ENCODE peak calls at places on chromosomes 4 and X, in seven cellular contexts. G is neuronal stem cell; R is psoas muscle; P is breast epithelium; D is right cardiac atrium; S is tibial nerve; E is CD8-positive, alpha-beta memory T cell. Z is an unnamed sample.
A peak's percentile ranks its signal among the peaks of the same experiment; 100 is the strongest.

GRCh38 chr4:91171217-91171616 is 1044.0 kb downstream of the CCSER1 start:
- DNase-seq in S (no peak), E (no peak), G (no peak), P (no peak), R (no peak), D (no peak), Z (no peak)

GRCh38 chrX:69015156-69015555 is 150.1 kb downstream of the PJA1 start:
- DNase-seq in D (no peak), P (no peak), R (no peak), E (no peak), G (no peak), S (no peak), Z (peak; percentile 25)

GRCh38 chr4:62133498-62133897 is 933.4 kb downstream of the ADGRL3 start:
- DNase-seq in E (no peak), G (no peak), P (no peak), D (no peak), R (no peak), S (no peak), Z (no peak)

GRCh38 chrX:16851421-16851820 is 18.7 kb downstream of the RBBP7 start:
- DNase-seq in R (no peak), S (no peak), G (no peak), P (no peak), E (no peak), D (no peak), Z (no peak)

GRCh38 chr4:26362745-26363439 is 42.1 kb downstream of the RBPJ start:
- DNase-seq in E (no peak), D (no peak), R (no peak), P (no peak), S (no peak), G (no peak), Z (no peak)

GRCh38 chrX:42941671-42942070 is 163.7 kb upstream of the PPP1R2C start:
- DNase-seq in D (no peak), P (no peak), R (no peak), E (no peak), G (no peak), S (no peak), Z (no peak)

GRCh38 chr4:20042769-20043168 is 208.9 kb upstream of the SLIT2 start:
- DNase-seq in E (no peak), D (no peak), P (no peak), R (no peak), G (no peak), S (no peak), Z (no peak)

GRCh38 chr4:188680667-188681063 is 541.4 kb downstream of the TRIML1 start:
- DNase-seq in S (no peak), D (no peak), P (no peak), G (no peak), R (no peak), E (no peak), Z (no peak)

GRCh38 chrX:94758130-94758529 is 1084.1 kb downstream of the FAM133A start:
- DNase-seq in E (no peak), S (no peak), D (no peak), R (no peak), G (no peak), P (no peak), Z (peak; percentile 31)

GRCh38 chrX:133984857-133985163 is 584 bp downstream of the GPC3 start:
- DNase-seq in P (no peak), S (no peak), D (peak; percentile 47), G (no peak), R (no peak), E (no peak), Z (no peak)
- H3K4me3 ChIP-seq in P (peak overlapping the region; percentile 50), S (peak overlapping the region; percentile 61), D (no peak overlapping the region), G (peak overlapping the region; percentile 99), R (peak overlapping the region; percentile 58), E (no peak overlapping the region), Z (no peak overlapping the region)

GRCh38 chr4:15809058-15809457 is 30.9 kb downstream of the CD38 start:
- DNase-seq in P (no peak), E (no peak), D (no peak), S (no peak), G (no peak), R (no peak), Z (no peak)

GRCh38 chr4:15811703-15812325 is 33.7 kb downstream of the CD38 start:
- DNase-seq in S (no peak), E (no peak), P (no peak), R (no peak), G (no peak), D (no peak), Z (no peak)

GRCh38 chr4:15809473-15809872 is 31.3 kb downstream of the CD38 start:
- DNase-seq in P (no peak), E (no peak), S (no peak), D (no peak), G (no peak), R (no peak), Z (no peak)

GRCh38 chr4:15805583-15806517 is 27.7 kb downstream of the CD38 start:
- DNase-seq in D (no peak), S (peak; percentile 61), R (no peak), G (peak; percentile 61), P (no peak), E (peak; percentile 54), Z (peak; percentile 39)
- H3K9me3 ChIP-seq in D (no peaks in the 10 kb centered on the region), S (no peaks in the 10 kb centered on the region), R (no peaks in the 10 kb centered on the region), G (no peaks in the 10 kb centered on the region), P (no peaks in the 10 kb centered on the region), E (no peaks in the 10 kb centered on the region), Z (no peaks in the 10 kb centered on the region)

GRCh38 chrX:116272881-116273280 is 102.3 kb downstream of the AGTR2 start:
- DNase-seq in E (no peak), G (no peak), R (no peak), P (no peak), S (no peak), D (no peak), Z (no peak)

GRCh38 chrX:116278819-116279218 is 108.3 kb downstream of the AGTR2 start:
- DNase-seq in S (no peak), G (no peak), R (no peak), D (no peak), E (no peak), P (no peak), Z (no peak)

GRCh38 chrX:116276191-116276700 is 105.7 kb downstream of the AGTR2 start:
- DNase-seq in S (no peak), E (no peak), D (no peak), R (no peak), P (no peak), G (no peak), Z (no peak)

GRCh38 chrX:116281106-116281505 is 110.6 kb downstream of the AGTR2 start:
- DNase-seq in E (no peak), D (no peak), S (no peak), P (no peak), G (no peak), R (no peak), Z (no peak)

GRCh38 chrX:116277391-116277790 is 106.8 kb downstream of the AGTR2 start:
- DNase-seq in P (no peak), G (no peak), D (no peak), E (no peak), S (no peak), R (no peak), Z (no peak)
- H3K27me3 ChIP-seq in P (no peaks in the 10 kb centered on the region), G (peaks cover 8% of the 10 kb centered on the region), D (no peaks in the 10 kb centered on the region), E (no peaks in the 10 kb centered on the region), S (peaks cover 12% of the 10 kb centered on the region), R (peaks cover 10% of the 10 kb centered on the region), Z (peaks cover 3% of the 10 kb centered on the region)

GRCh38 chrX:119479845-119480244 is 11.6 kb downstream of the SLC25A5 start:
- DNase-seq in P (no peak), S (no peak), D (no peak), R (no peak), E (no peak), G (no peak), Z (no peak)

GRCh38 chrX:119478504-119478903 is 10.3 kb downstream of the SLC25A5 start:
- DNase-seq in R (no peak), P (no peak), D (no peak), S (no peak), E (no peak), G (no peak), Z (no peak)

GRCh38 chrX:119482497-119483480 is 14.5 kb downstream of the SLC25A5 start:
- DNase-seq in G (no peak), P (peak; percentile 32), R (peak; percentile 69), D (peak; percentile 87), S (peak; percentile 29), E (peak; percentile 64), Z (peak; percentile 64)

GRCh38 chrX:119481218-119481875 is 13.1 kb downstream of the SLC25A5 start:
- DNase-seq in R (no peak), S (no peak), G (no peak), E (no peak), D (no peak), P (no peak), Z (peak; percentile 59)

DNA sequence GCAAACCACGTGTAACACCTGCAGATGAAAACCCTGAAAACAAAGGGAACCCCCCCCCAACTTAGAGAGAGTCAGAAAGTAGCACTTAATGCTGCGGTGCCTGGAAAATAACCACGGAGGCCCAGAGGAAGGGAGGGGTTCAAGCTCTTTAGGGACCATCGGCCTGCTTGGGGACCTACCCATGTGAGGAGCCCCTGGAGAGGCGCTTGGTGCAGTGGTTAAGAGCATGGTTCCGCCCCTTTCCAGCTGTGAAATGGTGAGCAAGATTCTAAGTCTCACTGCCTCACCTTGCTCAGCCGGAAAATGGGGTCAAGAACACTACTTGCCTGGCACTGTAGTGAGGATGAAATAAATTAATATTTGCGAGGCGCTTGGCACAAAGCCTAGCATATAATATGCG is 13.8 kb downstream of the SLC25A5 start:
- DNase-seq in D (no peak), G (no peak), S (no peak), E (no peak), R (no peak), P (no peak), Z (no peak)
- H3K4me3 ChIP-seq in D (peak overlapping the region; percentile 35), G (no peak overlapping the region), S (peak overlapping the region; percentile 51), E (peak overlapping the region; percentile 37), R (peak overlapping the region; percentile 63), P (peak overlapping the region; percentile 43), Z (no peak overlapping the region)